ENCODE peak calls at places on chromosomes 11 and 22, in seven cellular contexts. O is PC-3, A is AG04450, Q is pancreas, R is heart left ventricle, P is keratinocyte, M is K562. G is an unnamed sample.

GRCh38 chr11:78419327-78419726 is 1.7 kb upstream of the GAB2 start:
- DNase-seq in O (peak; percentile 83), A (peak; percentile 96), Q (no peak), R (peak; percentile 35), P (no peak), M (no peak), G (no peak)

GRCh38 chr22:35425971-35426800 is 26.2 kb downstream of the MCM5 start:
- DNase-seq in O (peak; percentile 75), A (no peak), Q (no peak), R (no peak), P (no peak), M (no peak), G (no peak)

GRCh38 chr11:108343714-108344113 is 120.8 kb downstream of the ATM start:
- DNase-seq in O (no peak), A (no peak), Q (no peak), R (no peak), P (no peak), M (no peak), G (no peak)

GRCh38 chr22:47355776-47356432 is 593.5 kb downstream of the TBC1D22A start:
- DNase-seq in O (no peak), A (no peak), Q (no peak), R (no peak), P (no peak), M (no peak), G (no peak)

GRCh38 chr11:35102267-35102666 is 36.7 kb upstream of the CD44 start:
- DNase-seq in O (no peak), A (no peak), Q (no peak), R (no peak), P (no peak), M (no peak), G (no peak)

GRCh38 chr11:65946655-65947054 is 1.4 kb downstream of the TSGA10IP start:
- DNase-seq in O (no peak), A (no peak), Q (no peak), R (no peak), P (no peak), M (no peak), G (no peak)

GRCh38 chr11:127458561-127458960 is 458.0 kb upstream of the KIRREL3 start:
- DNase-seq in O (no peak), A (no peak), Q (no peak), R (no peak), P (no peak), M (no peak), G (no peak)

GRCh38 chr11:119206512-119207299 is 567 bp downstream of the CBL start:
- DNase-seq in O (peak; percentile 42), A (no peak), Q (peak; percentile 62), R (peak; percentile 78), P (no peak), M (peak; percentile 73), G (peak; percentile 30)

GRCh38 chr22:23751441-23751996 is 607 bp upstream of the ZNF70 start:
- DNase-seq in O (no peak), A (no peak), Q (no peak), R (no peak), P (no peak), M (peak; percentile 52), G (no peak)

GRCh38 chr11:44305643-44306468 is 4.1 kb downstream of the ALX4 start:
- DNase-seq in O (no peak), A (no peak), Q (peak; percentile 49), R (no peak), P (no peak), M (no peak), G (no peak)

GRCh38 chr11:113350646-113351045 is 36.3 kb downstream of the TTC12 start:
- DNase-seq in O (no peak), A (no peak), Q (no peak), R (no peak), P (no peak), M (no peak), G (no peak)

GRCh38 chr11:335779-336665 is 15.4 kb upstream of the IFITM3 start:
- DNase-seq in O (no peak), A (no peak), Q (no peak), R (peak; percentile 63), P (no peak), M (peak; percentile 63), G (no peak)

GRCh38 chr11:45982656-45983470 is 60.4 kb downstream of the LARGE2 start:
- DNase-seq in O (no peak), A (peak; percentile 72), Q (no peak), R (peak; percentile 44), P (no peak), M (peak; percentile 93), G (no peak)

GRCh38 chr11:69603163-69603836 is 37.7 kb upstream of the CCND1 start:
- DNase-seq in O (no peak), A (no peak), Q (no peak), R (no peak), P (no peak), M (no peak), G (no peak)

GRCh38 chr22:17121235-17122195 is at the start of gene TMEM121B:
- DNase-seq in O (no peak), A (no peak), Q (peak; percentile 70), R (peak; percentile 85), P (no peak), M (peak; percentile 41), G (no peak)

GRCh38 chr11:104907521-104908185 is 9.4 kb upstream of the CASP12 start:
- DNase-seq in O (no peak), A (peak; percentile 79), Q (no peak), R (no peak), P (no peak), M (no peak), G (no peak)

GRCh38 chr11:23123766-23124165 is 263.5 kb upstream of the CCDC179 start:
- DNase-seq in O (peak; percentile 56), A (no peak), Q (no peak), R (no peak), P (no peak), M (no peak), G (no peak)

GRCh38 chr22:34702279-34702678 is 363.7 kb upstream of the ISX start:
- DNase-seq in O (no peak), A (no peak), Q (no peak), R (no peak), P (no peak), M (no peak), G (no peak)

GRCh38 chr11:102292951-102293350 is 24.3 kb upstream of the BIRC3 start:
- DNase-seq in O (peak; percentile 87), A (no peak), Q (no peak), R (no peak), P (no peak), M (no peak), G (no peak)

GRCh38 chr11:119940401-119940976 is 197.4 kb downstream of the TRIM29 start:
- DNase-seq in O (no peak), A (no peak), Q (no peak), R (no peak), P (no peak), M (no peak), G (no peak)

GRCh38 chr11:72786305-72787261 is 7.3 kb downstream of the STARD10 start:
- DNase-seq in O (peak; percentile 81), A (no peak), Q (no peak), R (no peak), P (no peak), M (no peak), G (no peak)

GRCh38 chr11:60880635-60881282 is 13.4 kb downstream of the ZP1 start:
- DNase-seq in O (no peak), A (no peak), Q (no peak), R (no peak), P (no peak), M (no peak), G (no peak)

GRCh38 chr11:79864882-79865281 is 424.1 kb upstream of the TENM4 start:
- DNase-seq in O (peak; percentile 55), A (no peak), Q (no peak), R (no peak), P (no peak), M (no peak), G (no peak)

GRCh38 chr11:89487016-89487415 is 4.2 kb downstream of the NOX4 start:
- DNase-seq in O (no peak), A (no peak), Q (no peak), R (no peak), P (no peak), M (no peak), G (no peak)

GRCh38 chr11:120332822-120333716 is 3.1 kb upstream of the ARHGEF12 start:
- DNase-seq in O (no peak), A (no peak), Q (no peak), R (no peak), P (no peak), M (no peak), G (no peak)

GRCh38 chr11:134017773-134018430 is 51.0 kb upstream of the JAM3 start:
- DNase-seq in O (no peak), A (no peak), Q (no peak), R (no peak), P (no peak), M (no peak), G (no peak)

GRCh38 chr11:65182258-65183170 is 786 bp downstream of the CAPN1 start:
- DNase-seq in O (peak; percentile 54), A (no peak), Q (peak; percentile 57), R (peak; percentile 38), P (no peak), M (peak; percentile 59), G (no peak)

GRCh38 chr22:25080855-25081254 is 118.8 kb upstream of the CRYBB3 start:
- DNase-seq in O (no peak), A (no peak), Q (no peak), R (no peak), P (no peak), M (no peak), G (no peak)

GRCh38 chr11:20048246-20048645 is 112.0 kb downstream of the DBX1 start:
- DNase-seq in O (no peak), A (no peak), Q (no peak), R (no peak), P (no peak), M (no peak), G (no peak)
- H3K27ac ChIP-seq in O (no peak overlapping the region), A (no peak overlapping the region), Q (no peak overlapping the region), R (peak overlapping the region; percentile 93), P (peak overlapping the region; percentile 16), M (no peak overlapping the region), G (no peak overlapping the region)

DNA sequence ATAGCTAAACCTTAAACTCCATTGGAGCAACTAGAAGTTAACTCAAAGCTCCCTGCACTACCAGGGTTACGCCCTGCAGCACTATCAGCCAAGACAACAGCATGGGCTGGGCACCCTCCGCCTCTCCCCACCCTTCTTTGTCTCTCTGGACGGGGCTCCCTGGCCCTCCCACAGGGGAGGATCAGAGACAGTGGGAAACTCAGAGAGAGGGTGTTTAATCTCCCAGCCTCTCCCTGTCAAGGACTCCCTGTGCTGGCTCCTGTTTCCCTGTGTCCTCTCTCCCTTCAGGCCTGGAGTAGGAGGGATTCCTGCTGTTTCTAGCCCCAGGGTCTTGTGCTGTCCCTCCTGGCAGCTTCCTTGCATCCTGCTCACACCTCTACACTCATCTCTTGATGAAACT is 56.9 kb upstream of the CSNK2A3 start:
- DNase-seq in O (no peak), A (no peak), Q (no peak), R (no peak), P (no peak), M (peak; percentile 5), G (no peak)
- TF ChIP-seq CTCF in O (no peak), A (no peak), Q (no peak), R (no peak), P (no peak), M (no peak), G (no peak)

GRCh38 chr22:44325718-44326548 is 13.2 kb upstream of the SHISAL1 start:
- DNase-seq in O (peak; percentile 28), A (no peak), Q (no peak), R (no peak), P (no peak), M (no peak), G (no peak)
- H3K27me3 ChIP-seq in O (no peaks in the 10 kb centered on the region), A (peaks cover 13% of the 10 kb centered on the region), Q (peaks cover 4% of the 10 kb centered on the region), R (peaks cover 22% of the 10 kb centered on the region), P (peaks cover 52% of the 10 kb centered on the region), M (peaks cover 2% of the 10 kb centered on the region), G (peaks cover 46% of the 10 kb centered on the region)

GRCh38 chr11:62544521-62545436 is 1.8 kb downstream of the AHNAK start:
- DNase-seq in O (peak; percentile 50), A (no peak), Q (no peak), R (peak; percentile 60), P (no peak), M (peak; percentile 55), G (no peak)
- H3K27ac ChIP-seq in O (peak overlapping the region; percentile 94), A (peak overlapping the region; percentile 57), Q (peak overlapping the region; percentile 88), R (peak overlapping the region; percentile 100), P (peak overlapping the region; percentile 94), M (peak overlapping the region; percentile 66), G (peak overlapping the region; percentile 77)

G was measured in CD4-positive, alpha-beta T cell.